ENCODE peak calls at places on chromosomes 12 and 14, in six cellular contexts. B is A673, S is heart right ventricle, O is A549, P is stomach, D is fibroblast of lung. L is an unnamed sample. For H3K4me1, the result is how much of the 10 kb centered on the place peaks cover.

GRCh38 chr14:93715279-93715927 is 72.9 kb downstream of the PRIMA1 start:
- DNase-seq in P (no peak), D (no peak), B (no peak), O (no peak), S (no peak), L (no peak)

GRCh38 chr14:45249847-45250575 is 3.0 kb downstream of the MIS18BP1 start:
- DNase-seq in D (peak), B (no peak), P (no peak), S (no peak), O (no peak), L (peak)

GRCh38 chr12:10033783-10034381 is 3.4 kb downstream of the CLEC9A start:
- DNase-seq in S (no peak), D (peak), P (no peak), B (peak), O (no peak), L (no peak)

GRCh38 chr14:41558527-41558926 is 48.1 kb upstream of the LRFN5 start:
- DNase-seq in P (no peak), O (no peak), B (no peak), S (no peak), D (no peak), L (no peak)

GRCh38 chr14:21431126-21431525 is 24.8 kb downstream of the CHD8 start:
- DNase-seq in P (no peak), B (no peak), O (no peak), D (no peak), S (no peak), L (no peak)

GRCh38 chr12:68163546-68164210 is 4.1 kb upstream of the IFNG start:
- DNase-seq in O (no peak), D (no peak), P (no peak), S (no peak), B (no peak), L (no peak)

GRCh38 chr14:22856428-22856827 is 15.1 kb upstream of the LRP10 start:
- DNase-seq in S (no peak), B (no peak), D (no peak), P (no peak), O (no peak), L (no peak)

GRCh38 chr12:34126239-34126641 is 103.9 kb downstream of the ALG10 start:
- DNase-seq in P (no peak), D (no peak), B (no peak), O (no peak), S (no peak), L (no peak)

GRCh38 chr14:48792376-48793024 is 793.7 kb downstream of the RPS29 start:
- DNase-seq in S (no peak), O (no peak), D (no peak), P (no peak), B (no peak), L (no peak)

GRCh38 chr12:12456637-12457036 is 99.8 kb downstream of the BORCS5 start:
- DNase-seq in P (no peak), D (peak), S (no peak), B (peak), O (no peak), L (no peak)

GRCh38 chr12:105679982-105680381 is 349.5 kb downstream of the C12orf75 start:
- DNase-seq in D (no peak), O (no peak), B (no peak), P (no peak), S (no peak), L (no peak)

GRCh38 chr12:104656921-104657320 is 200.2 kb downstream of the CHST11 start:
- DNase-seq in B (no peak), P (no peak), D (peak), S (no peak), O (no peak), L (no peak)

GRCh38 chr12:116454950-116455447 is 104.2 kb upstream of the MAP1LC3B2 start:
- DNase-seq in S (no peak), D (peak), B (no peak), O (peak), P (no peak), L (no peak)

GRCh38 chr14:91636604-91637003 is 95.3 kb downstream of the CATSPERB start:
- DNase-seq in S (no peak), B (no peak), O (no peak), D (no peak), P (no peak), L (no peak)

GRCh38 chr12:19436931-19437330 is 2.4 kb upstream of the AEBP2 start:
- DNase-seq in B (no peak), S (no peak), P (no peak), D (no peak), O (no peak), L (no peak)

GRCh38 chr14:35929171-35929570 is 103.0 kb downstream of the BRMS1L start:
- DNase-seq in O (no peak), D (no peak), S (no peak), B (no peak), P (no peak), L (no peak)

DNA sequence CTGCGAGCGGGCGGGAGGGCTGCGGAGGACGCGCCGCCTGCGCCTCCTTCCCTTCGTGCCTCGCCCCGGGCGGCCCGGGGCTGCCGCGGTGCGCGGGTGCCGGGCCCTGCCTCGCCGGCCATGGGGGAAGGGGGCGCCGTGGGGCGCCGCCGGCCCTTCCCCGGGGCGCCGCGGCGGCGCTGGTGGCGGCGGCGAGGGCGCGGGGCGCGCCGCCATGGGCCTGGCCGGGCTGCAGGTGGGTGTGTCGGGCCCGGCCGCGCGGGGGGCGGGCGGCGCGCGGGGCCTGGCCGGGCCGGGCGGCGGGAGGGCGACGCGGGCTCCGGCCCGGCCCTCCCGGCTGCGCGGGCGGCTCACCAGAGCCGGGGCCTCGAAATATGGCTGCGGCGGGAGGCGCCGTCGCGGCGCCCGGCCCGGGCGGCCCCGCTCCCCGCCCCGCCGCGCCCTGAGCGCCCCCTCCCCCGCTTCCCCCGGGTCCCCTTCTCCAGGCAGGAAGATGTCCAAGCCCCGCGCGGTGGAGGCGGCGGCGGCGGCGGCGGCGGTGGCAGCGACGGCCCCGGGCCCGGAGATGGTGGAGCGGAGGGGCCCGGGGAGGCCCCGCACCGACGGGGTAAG is 5.1 kb downstream of the KMT5A start:
- DNase-seq in P (no peak), O (no peak), S (no peak), D (no peak), B (peak), L (no peak)
- H3K4me1 ChIP-seq in P (half or more), O (under half), S (under half), D (under half), B (under half), L (under half)

GRCh38 chr12:76374395-76375020 is 26.3 kb upstream of the BBS10 start:
- DNase-seq in S (no peak), O (no peak), P (no peak), D (peak), B (no peak), L (no peak)
- H3K27ac ChIP-seq in S (no peak), O (peak), P (no peak), D (no peak), B (no peak), L (no peak)

DNA sequence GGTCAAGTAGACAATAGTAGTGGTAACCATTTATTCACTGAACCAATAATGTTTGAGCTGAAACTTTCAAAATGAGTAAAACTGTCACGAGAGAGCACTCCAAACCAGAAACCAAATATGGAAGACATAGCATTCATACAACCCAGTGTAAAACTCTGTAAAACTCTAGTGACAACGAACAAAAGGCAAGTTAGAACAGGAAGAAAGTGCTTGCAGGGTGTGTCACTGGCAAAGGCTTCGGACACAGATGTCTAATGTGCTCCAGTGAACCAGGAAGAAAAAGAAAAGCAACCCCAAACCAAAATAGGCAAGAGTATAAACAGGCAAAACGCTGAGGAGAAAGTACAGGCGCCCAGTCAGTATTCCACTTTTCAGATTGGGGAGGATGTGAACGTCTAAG is 79.3 kb upstream of the FZD10 start:
- DNase-seq in B (no peak), P (no peak), D (no peak), O (no peak), S (no peak), L (no peak)
- H3K4me1 ChIP-seq in B (under half), P (under half), D (under half), O (under half), S (under half), L (under half)

GRCh38 chr12:1993341-1993740 is 10.9 kb downstream of the DCP1B start:
- DNase-seq in D (peak), B (peak), S (no peak), P (no peak), O (no peak), L (no peak)

GRCh38 chr12:1993871-1994371 is 10.3 kb downstream of the DCP1B start:
- DNase-seq in S (no peak), D (peak), B (peak), P (no peak), O (no peak), L (no peak)

GRCh38 chr12:1994429-1995143 is 9.7 kb downstream of the DCP1B start:
- DNase-seq in B (peak), D (no peak), O (no peak), S (no peak), P (no peak), L (no peak)

GRCh38 chr12:1995205-1995896 is 8.9 kb downstream of the DCP1B start:
- DNase-seq in P (no peak), B (no peak), S (no peak), O (no peak), D (peak), L (no peak)

DNA sequence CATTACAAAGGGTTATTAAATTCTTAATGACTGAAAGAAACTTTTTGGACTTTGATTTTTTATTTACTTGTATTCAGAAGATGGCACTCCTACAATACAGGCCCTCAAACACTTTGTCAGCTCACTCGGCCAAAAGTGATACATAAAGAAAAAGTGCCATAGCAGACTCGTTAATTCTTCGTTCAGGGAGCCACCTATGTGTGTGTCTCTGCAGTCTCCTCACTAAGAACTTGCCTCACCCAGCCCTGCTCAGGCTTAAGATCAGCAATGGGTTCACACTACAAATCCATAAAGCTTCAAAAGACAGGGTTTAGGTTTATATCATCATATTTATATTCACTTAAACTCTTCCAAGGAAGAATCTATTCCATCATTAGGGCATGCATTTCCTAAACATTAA is 11.5 kb downstream of the DCP1B start:
- DNase-seq in S (no peak), O (no peak), B (no peak), D (no peak), P (no peak), L (no peak)
- H3K27ac ChIP-seq in S (no peak), O (no peak), B (no peak), D (peak), P (peak), L (no peak)

DNA sequence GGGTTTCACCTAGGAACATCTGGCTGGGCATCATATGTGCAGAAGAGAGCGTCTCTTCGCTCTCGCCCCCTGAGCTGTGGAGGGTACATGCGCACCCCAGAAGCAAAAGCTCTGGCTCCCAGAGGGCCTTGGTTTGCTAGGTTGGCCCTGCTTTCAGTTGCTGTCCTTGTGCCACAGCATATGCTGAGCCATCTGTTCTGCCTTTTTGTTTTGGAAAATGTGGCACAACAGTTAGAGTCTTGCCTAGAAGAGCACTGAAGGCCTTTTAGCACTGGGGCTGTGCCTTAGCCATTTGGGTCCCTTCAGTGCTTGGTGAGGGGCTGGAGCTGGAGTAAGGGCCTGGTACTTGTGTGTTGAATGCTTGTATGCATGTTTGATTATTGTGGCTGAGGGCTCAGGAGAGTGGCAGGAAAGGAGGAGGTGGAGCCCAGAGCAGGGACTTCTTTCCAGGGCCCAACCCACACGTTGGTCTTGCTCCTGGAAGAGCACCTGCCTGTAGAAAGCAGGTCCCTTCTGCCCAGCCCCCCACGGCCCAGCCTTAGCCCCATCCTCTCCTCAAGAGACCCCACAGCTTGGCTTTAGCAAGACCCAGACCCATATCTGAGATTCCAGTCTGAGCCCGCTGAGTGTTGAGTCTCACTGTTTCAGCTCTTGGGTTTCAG is 113.7 kb downstream of the SLC25A47 start:
- DNase-seq in O (no peak), D (no peak), S (no peak), B (no peak), P (no peak), L (peak)
- H3K4me1 ChIP-seq in O (half or more), D (under half), S (under half), B (under half), P (under half), L (under half)

DNA sequence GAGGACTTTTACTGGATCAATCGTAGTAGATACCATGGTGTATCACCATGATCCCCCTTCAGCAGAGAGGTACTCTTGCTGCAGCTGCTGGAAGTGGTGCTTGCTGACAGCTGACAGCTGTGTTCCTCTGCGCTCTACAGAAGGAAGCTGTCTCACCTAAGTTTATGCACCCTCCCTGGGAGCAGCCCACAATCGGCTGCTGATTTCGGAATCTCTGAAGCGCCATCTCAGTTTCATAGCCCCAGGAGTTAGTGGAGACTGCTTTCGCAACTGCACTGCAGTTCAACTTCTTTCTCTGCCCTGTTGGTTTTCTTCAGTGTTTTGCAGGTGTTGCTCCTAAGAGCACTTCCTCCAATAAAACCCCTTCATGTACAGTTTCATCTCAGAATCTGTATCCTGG is 237.9 kb downstream of the PAWR start:
- DNase-seq in D (no peak), O (no peak), S (no peak), P (no peak), B (no peak), L (no peak)
- H3K27ac ChIP-seq in D (no peak), O (peak), S (no peak), P (peak), B (no peak), L (no peak)

DNA sequence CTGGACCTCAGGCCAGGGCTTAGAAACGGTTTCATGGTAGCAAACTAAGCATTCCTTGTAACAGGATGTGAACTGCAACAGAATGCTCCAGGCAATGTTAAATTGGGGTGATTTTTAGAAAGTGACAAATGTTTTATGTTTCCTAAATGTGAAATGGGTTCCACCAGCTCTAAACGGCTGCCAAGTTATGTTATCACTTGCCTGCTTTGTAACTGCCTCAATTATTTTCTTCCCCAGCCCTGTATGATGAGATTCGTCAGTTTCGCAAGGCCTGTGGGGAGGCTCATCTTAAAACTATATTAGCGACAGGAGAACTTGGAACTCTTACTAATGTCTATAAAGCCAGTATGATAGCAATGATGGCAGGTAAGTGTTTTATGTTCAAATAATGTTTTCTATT is 70.9 kb downstream of the DERA start:
- DNase-seq in D (no peak), P (no peak), S (no peak), O (no peak), B (peak), L (no peak)
- H3K4me1 ChIP-seq in D (under half), P (under half), S (under half), O (under half), B (under half), L (under half)

DNA sequence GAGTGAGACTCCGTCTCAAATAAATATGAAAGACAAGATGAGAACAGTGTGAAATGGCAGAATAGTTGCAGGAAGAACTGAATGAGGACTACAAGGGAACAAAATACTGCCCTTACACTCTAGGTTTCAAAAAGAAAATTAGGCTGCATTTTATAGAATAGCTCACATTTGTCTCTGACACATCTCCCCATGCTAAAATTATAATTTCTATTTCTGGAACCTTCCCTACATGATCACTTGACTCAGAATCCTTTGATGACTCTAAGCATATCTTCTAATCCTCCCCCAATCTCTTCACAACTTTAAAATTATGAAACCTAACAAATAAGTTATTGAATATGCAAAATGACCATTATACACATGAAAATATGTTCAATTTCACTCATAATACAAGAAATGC is 4.4 kb upstream of the HIGD1C start:
- DNase-seq in B (no peak), P (no peak), S (no peak), D (no peak), O (no peak), L (no peak)
- H3K27ac ChIP-seq in B (no peak), P (no peak), S (no peak), D (no peak), O (no peak), L (no peak)

L was measured in body of pancreas.